ENCODE peak calls at places on chromosomes 3 and 15, in four cellular contexts. I is IMR-90, L is breast epithelium, J is neuronal stem cell. R is an unnamed sample.

GRCh38 chr3:160399347-160400047 is at the start of gene SMC4:
- DNase-seq in I (peak; percentile 92), J (peak; percentile 93), L (peak; percentile 74), R (peak; percentile 87)

GRCh38 chr15:67149068-67149841 is 83.9 kb downstream of the SMAD3 start:
- DNase-seq in J (no peak), L (no peak), I (no peak), R (peak; percentile 100)

GRCh38 chr3:7285502-7285901 is 424.6 kb downstream of the GRM7 start:
- DNase-seq in I (no peak), J (no peak), L (no peak), R (no peak)

GRCh38 chr15:32688151-32688639 is 29.6 kb upstream of the GREM1 start:
- DNase-seq in J (no peak), I (peak; percentile 41), L (no peak), R (no peak)

GRCh38 chr3:115627180-115628074 is 4.1 kb downstream of the GAP43 start:
- DNase-seq in L (no peak), J (no peak), I (no peak), R (no peak)

GRCh38 chr3:57060089-57060829 is at the start of gene SPATA12:
- DNase-seq in I (peak; percentile 86), L (peak; percentile 82), J (no peak), R (peak; percentile 44)

GRCh38 chr3:163033652-163034051 is 1537.0 kb downstream of the OTOL1 start:
- DNase-seq in L (no peak), J (no peak), I (no peak), R (no peak)

GRCh38 chr15:25862469-25863066 is 559 bp downstream of the ATP10A start:
- DNase-seq in I (no peak), J (no peak), L (no peak), R (peak; percentile 15)

GRCh38 chr3:110881069-110881468 is 190.5 kb upstream of the NECTIN3 start:
- DNase-seq in J (no peak), I (peak; percentile 54), L (peak; percentile 81), R (peak; percentile 46)

GRCh38 chr15:43168192-43169107 is 16.8 kb upstream of the CCNDBP1 start:
- DNase-seq in J (no peak), L (peak; percentile 87), I (peak; percentile 81), R (no peak)

GRCh38 chr3:88150371-88150770 is 612 bp downstream of the C3orf38 start:
- DNase-seq in I (no peak), J (no peak), L (no peak), R (no peak)

GRCh38 chr3:121883507-121883906 is 10.7 kb upstream of the SLC15A2 start:
- DNase-seq in L (no peak), J (peak; percentile 0), I (peak; percentile 8), R (peak; percentile 23)

GRCh38 chr3:48695113-48695753 is 9.5 kb upstream of the NCKIPSD start:
- DNase-seq in J (peak; percentile 59), L (peak; percentile 77), I (peak; percentile 45), R (no peak)

GRCh38 chr15:80478075-80478474 is 73.9 kb downstream of the ARNT2 start:
- DNase-seq in I (peak; percentile 73), J (no peak), L (no peak), R (no peak)

GRCh38 chr3:194270627-194271458 is 80.3 kb downstream of the CPN2 start:
- DNase-seq in I (no peak), L (peak; percentile 93), J (peak; percentile 57), R (no peak)

GRCh38 chr15:39466428-39466827 is 114.5 kb upstream of the THBS1 start:
- DNase-seq in J (no peak), I (peak; percentile 39), L (no peak), R (no peak)

GRCh38 chr15:55742498-55742926 is 440 bp downstream of the PRTG start:
- DNase-seq in I (peak; percentile 22), J (no peak), L (no peak), R (no peak)

DNA sequence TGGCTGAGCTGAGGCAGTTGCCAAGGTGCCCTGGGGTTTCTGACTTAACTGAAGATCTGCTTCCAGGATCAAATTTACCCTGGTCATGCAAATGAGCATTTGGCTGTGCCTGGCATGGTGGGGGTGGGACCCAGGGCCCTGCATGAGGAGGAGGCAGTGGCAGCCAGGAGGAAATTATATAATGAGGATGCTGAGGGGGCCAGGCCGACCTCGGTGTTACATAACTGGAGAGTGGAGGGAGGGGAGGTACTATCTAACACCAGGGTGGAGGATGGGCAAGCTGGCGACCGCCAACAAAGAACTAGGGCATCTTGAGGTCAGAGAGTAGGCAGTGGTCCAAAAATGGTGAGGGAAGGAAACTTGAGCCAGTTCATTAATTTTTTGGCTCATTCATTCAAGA is 16.4 kb downstream of the PLEKHO2 start:
- DNase-seq in J (no peak), I (no peak), L (no peak), R (no peak)
- H3K4me1 ChIP-seq in J (peaks cover 10% of the 10 kb centered on the region), I (peaks cover 66% of the 10 kb centered on the region), L (peaks cover 7% of the 10 kb centered on the region), R (no peaks in the 10 kb centered on the region)

DNA sequence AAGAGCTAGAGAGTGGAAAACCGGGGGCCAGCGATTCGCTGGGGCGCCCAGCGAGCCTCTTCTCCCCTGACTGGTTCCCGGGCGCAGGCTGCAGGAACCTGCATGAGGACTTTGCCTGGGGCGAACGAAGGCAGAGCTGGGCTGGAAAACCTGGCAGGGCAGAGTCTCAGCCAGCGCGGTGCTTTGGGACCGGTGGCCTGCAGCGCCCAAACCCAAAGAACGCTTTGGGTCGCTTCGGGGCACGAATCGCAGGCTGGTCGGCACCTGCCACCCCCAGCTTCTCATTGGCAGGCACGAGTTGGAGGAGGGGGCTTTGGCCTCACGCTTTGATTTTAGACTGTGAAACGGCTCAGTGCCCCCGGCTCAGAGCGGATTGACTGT is 3.0 kb downstream of the ONECUT1 start:
- DNase-seq in J (no peak), I (no peak), L (no peak), R (no peak)
- H3K4me3 ChIP-seq in J (no peak overlapping the region), I (no peak overlapping the region), L (no peak overlapping the region), R (no peak overlapping the region)

DNA sequence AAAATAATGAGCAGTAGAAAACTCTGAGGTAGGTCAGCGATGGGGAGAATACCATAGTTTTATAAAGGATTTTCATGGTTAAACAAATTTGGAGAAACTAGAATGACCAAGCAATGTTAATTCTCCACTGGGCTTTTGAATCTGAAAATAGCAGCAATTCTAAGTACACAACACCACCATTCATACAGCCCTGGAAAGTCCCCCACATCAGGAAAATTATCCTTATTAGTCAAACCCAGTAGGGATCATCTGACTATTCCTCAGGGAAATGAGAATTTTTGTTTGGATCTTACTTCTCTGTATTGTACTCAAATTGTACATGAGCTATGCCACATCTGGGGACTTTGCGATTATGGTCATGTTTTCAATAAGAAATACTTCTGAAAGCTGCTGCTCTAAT is 45.9 kb downstream of the RARB start:
- DNase-seq in I (no peak), L (no peak), J (no peak), R (no peak)
- H3K4me1 ChIP-seq in I (no peaks in the 10 kb centered on the region), L (no peaks in the 10 kb centered on the region), J (peaks cover 22% of the 10 kb centered on the region), R (peaks cover 8% of the 10 kb centered on the region)

DNA sequence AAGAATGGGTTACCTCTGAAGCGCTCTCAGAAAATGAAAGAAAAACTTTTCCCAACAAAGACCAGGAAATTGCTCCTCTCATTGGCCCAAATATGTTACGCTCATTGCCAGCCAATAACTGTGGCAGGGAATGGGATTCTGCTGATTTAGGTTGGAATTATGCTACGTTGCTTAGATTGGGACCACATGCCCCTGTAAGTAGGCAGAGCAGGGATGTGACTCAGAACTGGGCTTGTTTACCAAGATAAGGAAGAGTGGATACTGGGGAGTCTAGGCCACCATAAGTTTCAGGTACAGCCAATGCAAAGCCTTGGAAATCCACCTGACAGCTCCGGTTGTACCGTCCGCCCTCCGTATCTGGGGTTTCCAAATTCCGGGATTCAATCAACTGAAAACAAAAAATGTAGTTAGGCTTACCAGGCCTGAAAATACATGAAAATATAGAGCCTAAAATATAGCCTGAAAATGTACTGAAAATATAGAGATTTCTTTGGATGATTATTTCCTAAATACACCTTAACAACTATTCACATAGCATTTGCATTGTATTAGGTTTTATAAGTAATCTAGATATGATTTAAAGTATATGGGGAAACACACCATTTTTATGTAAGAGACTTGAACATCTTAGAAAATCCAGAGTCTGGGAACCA is 1.5 kb upstream of the TCF12 start:
- DNase-seq in L (no peak), I (no peak), J (no peak), R (no peak)
- H3K4me3 ChIP-seq in L (peak overlapping the region; percentile 85), I (no peak overlapping the region), J (no peak overlapping the region), R (no peak overlapping the region)

GRCh38 chr3:15330031-15330596 is 2.3 kb downstream of the SH3BP5 start:
- DNase-seq in J (no peak), L (peak; percentile 67), I (peak; percentile 75), R (no peak)

GRCh38 chr3:15331072-15331605 is 1.2 kb downstream of the SH3BP5 start:
- DNase-seq in J (no peak), I (no peak), L (no peak), R (peak; percentile 89)

GRCh38 chr3:15331606-15332404 is 581 bp downstream of the SH3BP5 start:
- DNase-seq in I (peak; percentile 27), L (no peak), J (no peak), R (no peak)

GRCh38 chr3:15327941-15328340 is 4.4 kb downstream of the SH3BP5 start:
- DNase-seq in L (peak; percentile 57), I (peak; percentile 43), J (no peak), R (no peak)

DNA sequence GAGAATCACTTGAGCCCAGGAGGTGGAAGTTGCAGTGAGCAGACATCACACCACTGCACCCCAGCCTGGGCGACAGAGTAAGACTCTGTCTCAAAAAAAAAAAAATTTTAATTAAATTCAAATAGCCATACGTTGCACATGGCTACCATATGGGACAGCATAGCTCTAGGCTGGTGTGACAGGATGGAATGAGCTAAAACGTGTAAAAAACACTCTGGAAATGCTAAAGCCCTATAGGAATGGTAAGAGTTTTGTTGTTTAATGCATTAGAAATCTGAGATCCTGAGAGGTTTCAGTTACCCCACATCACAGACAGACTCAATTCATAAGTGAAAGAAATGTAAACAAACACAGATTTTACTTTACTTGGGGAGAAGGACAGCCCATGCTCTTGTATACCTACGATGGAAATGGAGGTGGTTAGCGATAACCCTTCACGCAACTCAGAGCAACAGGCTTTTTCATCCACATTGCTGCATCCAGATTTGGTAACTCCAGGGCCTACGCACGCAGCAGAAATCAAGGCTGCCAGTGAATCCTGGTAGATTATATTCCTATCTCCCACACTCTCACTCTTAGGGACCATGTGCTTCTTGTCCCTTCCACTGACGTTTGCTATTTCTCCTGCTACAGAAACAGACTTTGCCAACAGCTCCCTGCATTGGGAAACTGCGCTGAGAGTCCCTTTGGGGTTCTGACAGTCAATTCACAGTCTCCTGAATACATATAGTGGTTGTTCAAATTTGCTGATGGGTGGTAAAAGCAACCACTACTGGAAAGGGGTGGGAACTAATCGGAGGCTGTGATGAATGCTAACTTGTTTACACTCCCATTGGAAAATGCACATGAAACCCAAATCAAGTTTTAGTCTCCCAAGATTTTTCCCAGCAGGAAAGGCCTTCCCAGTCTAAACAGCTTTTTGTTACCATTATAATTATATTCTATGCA is 3.1 kb downstream of the SH3BP5 start:
- DNase-seq in I (no peak), L (no peak), J (no peak), R (no peak)
- H3K4me1 ChIP-seq in I (peaks cover 27% of the 10 kb centered on the region), L (peaks cover 35% of the 10 kb centered on the region), J (peaks cover 10% of the 10 kb centered on the region), R (peaks cover 19% of the 10 kb centered on the region)